ENCODE peak calls at places on chromosome 19, in nine cellular contexts. A is right lobe of liver, F is adrenal gland, O is lower leg skin, N is testis, M is body of pancreas, B is IMR-90, J is tibial nerve, U is transverse colon. Z is an unnamed sample.

GRCh38 chr19:45507864-45508680 is 793 bp downstream of the VASP start:
- DNase-seq in M (peak; percentile 52), O (no peak), F (peak; percentile 59), N (no peak), U (peak; percentile 79), B (no peak), J (no peak), A (peak; percentile 72), Z (peak; percentile 48)

GRCh38 chr19:23908165-23908564 is 6.5 kb upstream of the ZNF726 start:
- DNase-seq in M (no peak), U (no peak), A (no peak), B (no peak), F (no peak), N (no peak), J (no peak), O (no peak), Z (no peak)

GRCh38 chr19:2115324-2115723 is 18.6 kb downstream of the IZUMO4 start:
- DNase-seq in N (no peak), O (no peak), B (no peak), A (no peak), M (no peak), U (no peak), J (no peak), F (no peak), Z (no peak)

GRCh38 chr19:34662919-34663318 is 14.0 kb downstream of the SCGB2B2 start:
- DNase-seq in A (no peak), B (no peak), N (no peak), F (no peak), J (no peak), U (no peak), O (no peak), M (peak; percentile 38), Z (no peak)

GRCh38 chr19:46107371-46107770 is 17.1 kb downstream of the IGFL3 start:
- DNase-seq in O (no peak), B (peak; percentile 28), M (no peak), A (no peak), N (no peak), J (no peak), F (no peak), U (no peak), Z (no peak)

GRCh38 chr19:7748756-7749155 is 1.4 kb upstream of the CD209 start:
- DNase-seq in J (no peak), U (no peak), M (no peak), B (peak; percentile 7), N (peak; percentile 37), F (peak; percentile 52), O (no peak), A (no peak), Z (no peak)

GRCh38 chr19:46385636-46386035 is 27.7 kb downstream of the CCDC8 start:
- DNase-seq in J (no peak), B (no peak), N (no peak), A (peak; percentile 27), O (no peak), F (peak; percentile 11), M (peak; percentile 4), U (no peak), Z (no peak)

GRCh38 chr19:13241321-13242104 is 91.3 kb downstream of the IER2 start:
- DNase-seq in M (no peak), O (no peak), U (no peak), A (no peak), B (no peak), N (no peak), J (no peak), F (no peak), Z (no peak)

GRCh38 chr19:10749435-10750384 is 31.8 kb downstream of the DNM2 start:
- DNase-seq in A (no peak), J (no peak), N (no peak), U (peak; percentile 84), F (no peak), B (no peak), O (no peak), M (peak; percentile 62), Z (no peak)

GRCh38 chr19:39509233-39509632 is 5.7 kb upstream of the SELENOV start:
- DNase-seq in O (no peak), B (no peak), U (no peak), M (no peak), A (no peak), N (no peak), J (no peak), F (no peak), Z (no peak)

GRCh38 chr19:39506598-39506943 is 7.8 kb downstream of the DLL3 start:
- DNase-seq in O (no peak), A (no peak), M (no peak), N (no peak), J (no peak), F (no peak), B (no peak), U (no peak), Z (no peak)

GRCh38 chr19:39508629-39509028 is 6.3 kb upstream of the SELENOV start:
- DNase-seq in M (no peak), N (no peak), A (no peak), B (no peak), O (no peak), U (no peak), F (no peak), J (no peak), Z (no peak)

GRCh38 chr19:39507715-39508364 is 7.1 kb upstream of the SELENOV start:
- DNase-seq in M (no peak), N (no peak), U (no peak), A (no peak), J (no peak), O (no peak), F (no peak), B (no peak), Z (no peak)

DNA sequence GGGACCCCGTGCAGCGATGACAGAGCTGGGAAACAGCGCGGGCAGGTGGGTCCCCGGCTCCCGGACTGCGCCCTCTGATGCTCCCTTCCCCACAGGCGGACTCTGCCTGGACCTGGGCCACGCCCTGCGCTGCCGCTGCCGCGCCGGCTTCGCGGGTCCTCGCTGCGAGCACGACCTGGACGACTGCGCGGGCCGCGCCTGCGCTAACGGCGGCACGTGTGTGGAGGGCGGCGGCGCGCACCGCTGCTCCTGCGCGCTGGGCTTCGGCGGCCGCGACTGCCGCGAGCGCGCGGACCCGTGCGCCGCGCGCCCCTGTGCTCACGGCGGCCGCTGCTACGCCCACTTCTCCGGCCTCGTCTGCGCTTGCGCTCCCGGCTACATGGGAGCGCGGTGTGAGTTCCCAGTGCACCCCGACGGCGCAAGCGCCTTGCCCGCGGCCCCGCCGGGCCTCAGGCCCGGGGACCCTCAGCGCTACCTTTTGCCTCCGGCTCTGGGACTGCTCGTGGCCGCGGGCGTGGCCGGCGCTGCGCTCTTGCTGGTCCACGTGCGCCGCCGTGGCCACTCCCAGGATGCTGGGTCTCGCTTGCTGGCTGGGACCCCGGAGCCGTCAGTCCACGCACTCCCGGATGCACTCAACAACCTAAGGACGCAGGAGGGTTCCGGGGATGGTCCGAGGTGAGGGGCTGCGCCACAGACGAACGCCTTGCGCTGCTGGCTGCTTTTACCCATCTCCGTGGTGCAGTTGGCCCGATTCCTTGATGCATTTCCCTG is 7.8 kb upstream of the SELENOV start:
- DNase-seq in N (peak; percentile 81), J (no peak), M (no peak), F (no peak), B (peak; percentile 67), O (no peak), U (no peak), A (no peak), Z (no peak)
- TF ChIP-seq POLR2A in N (no peak), J (no peak), M (no peak), F (no peak), B (no peak), O (no peak), U (no peak), A (no peak), Z (no peak)

GRCh38 chr19:6686628-6686975 is 16.6 kb upstream of the TNFSF14 start:
- DNase-seq in N (no peak), F (no peak), A (peak; percentile 17), U (no peak), M (no peak), B (no peak), O (no peak), J (no peak), Z (no peak)
- TF ChIP-seq POLR2A in N (no peak), F (no peak), A (no peak), U (no peak), M (no peak), B (no peak), O (no peak), J (no peak), Z (no peak)

DNA sequence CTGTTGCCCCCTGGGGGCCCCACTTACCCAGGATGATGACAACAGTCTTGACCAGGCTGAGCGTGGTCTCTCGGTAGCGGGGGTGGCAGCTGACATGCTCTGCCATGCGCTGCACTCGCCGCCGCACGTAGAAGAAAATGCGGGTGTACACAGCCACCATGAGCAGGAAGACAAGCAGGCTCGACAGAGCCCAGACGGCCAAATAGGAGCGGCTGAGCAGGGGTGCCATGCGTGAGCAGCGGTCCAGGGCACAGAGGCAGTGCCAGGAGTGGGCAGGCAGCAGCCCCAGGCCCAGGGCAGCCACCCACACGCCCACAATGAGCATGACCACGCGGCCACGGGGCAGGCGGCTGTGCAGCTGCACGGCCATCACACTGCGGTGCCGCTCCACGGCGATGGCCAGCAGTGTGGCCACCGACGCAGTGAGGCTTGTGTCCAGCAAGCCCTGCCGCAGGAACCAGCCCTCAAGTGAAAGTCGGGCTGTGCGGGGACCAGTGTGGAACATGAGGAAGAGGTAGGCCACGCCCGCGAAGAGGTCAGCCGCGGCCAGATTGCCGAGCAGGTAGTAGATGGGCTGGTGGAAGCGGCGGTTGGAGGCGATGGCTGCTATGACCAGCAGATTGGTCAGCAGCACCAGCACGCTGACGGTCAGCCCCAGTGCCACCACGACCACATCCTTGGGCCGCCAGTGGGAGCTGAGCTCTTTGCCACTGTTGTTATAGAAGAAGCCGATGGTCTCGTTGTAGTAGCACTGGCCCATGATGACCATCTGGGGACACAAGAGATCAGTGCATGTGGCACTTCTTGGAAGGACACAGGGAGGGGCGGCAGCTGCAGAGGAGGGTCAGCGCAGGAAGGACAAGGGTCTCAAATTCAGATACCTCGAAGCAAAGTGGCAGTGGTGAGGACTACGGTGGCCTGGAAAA is 1.2 kb downstream of the LPAR2 start:
- DNase-seq in O (no peak), U (no peak), M (no peak), A (peak; percentile 48), F (no peak), N (no peak), B (no peak), J (no peak), Z (no peak)
- TF ChIP-seq POLR2A in O (no peak), U (no peak), M (no peak), A (no peak), F (no peak), N (no peak), B (no peak), J (no peak), Z (no peak)

GRCh38 chr19:3625996-3626472 is 556 bp downstream of the CACTIN start:
- DNase-seq in U (no peak), B (no peak), J (no peak), O (no peak), A (no peak), M (no peak), N (no peak), F (no peak), Z (no peak)

GRCh38 chr19:3627351-3627723 is 747 bp upstream of the CACTIN start:
- DNase-seq in A (no peak), O (no peak), N (no peak), F (no peak), B (no peak), M (peak; percentile 27), J (peak; percentile 13), U (no peak), Z (no peak)

GRCh38 chr19:3623716-3624115 is 2.9 kb downstream of the CACTIN start:
- DNase-seq in N (no peak), M (no peak), J (no peak), A (no peak), F (no peak), B (no peak), U (no peak), O (no peak), Z (no peak)

GRCh38 chr19:3622224-3622623 is 4.4 kb downstream of the CACTIN start:
- DNase-seq in U (no peak), J (no peak), O (no peak), A (no peak), F (no peak), N (no peak), B (no peak), M (no peak), Z (no peak)

GRCh38 chr19:3626473-3627350 is at the start of gene CACTIN:
- DNase-seq in O (peak; percentile 98), J (peak; percentile 97), N (peak; percentile 99), M (peak; percentile 99), B (peak; percentile 97), F (peak; percentile 98), A (peak; percentile 100), U (peak; percentile 99), Z (peak; percentile 97)
- TF ChIP-seq POLR2A in O (no peak), J (peak; percentile 60), N (peak; percentile 6), M (peak; percentile 65), B (peak; percentile 93), F (peak; percentile 66), A (peak; percentile 79), U (peak; percentile 79), Z (peak; percentile 55)

Z was measured in prostate gland.